ENCODE peak calls at places on chromosomes 5 and 9, in five cellular contexts. P is SIG-M5, L is AG20443, A is left cardiac atrium, X is mesendoderm. D is an unnamed sample.
A peak's percentile ranks its signal among the peaks of the same experiment; 100 is the strongest.

GRCh38 chr9:114507726-114508125 is 2.5 kb upstream of the WHRN start:
- DNase-seq in X (peak; percentile 65), L (peak; percentile 39), P (no peak), A (no peak), D (no peak)

GRCh38 chr9:121640076-121640475 is 11.4 kb upstream of the DAB2IP start:
- DNase-seq in L (peak; percentile 49), P (no peak), X (peak; percentile 73), A (peak; percentile 76), D (peak; percentile 86)

GRCh38 chr5:131548190-131548589 is 86.8 kb downstream of the RAPGEF6 start:
- DNase-seq in X (no peak), A (no peak), L (no peak), P (no peak), D (no peak)

GRCh38 chr5:31847354-31847753 is 208.4 kb downstream of the PDZD2 start:
- DNase-seq in X (no peak), A (peak; percentile 24), L (no peak), P (no peak), D (peak; percentile 49)

GRCh38 chr9:84953797-84954695 is 284.5 kb downstream of the NTRK2 start:
- DNase-seq in L (peak; percentile 93), A (peak; percentile 82), P (no peak), X (peak; percentile 81), D (peak; percentile 91)

GRCh38 chr5:150661086-150661485 is at the start of gene MYOZ3:
- DNase-seq in X (peak; percentile 6), P (no peak), A (peak; percentile 11), L (no peak), D (peak; percentile 48)

GRCh38 chr5:134141346-134142050 is 27.0 kb downstream of the TCF7 start:
- DNase-seq in X (no peak), A (peak; percentile 7), P (no peak), L (no peak), D (no peak)

GRCh38 chr5:134371834-134372340 is 518 bp downstream of the UBE2B start:
- DNase-seq in X (peak; percentile 84), A (peak; percentile 73), P (no peak), L (peak; percentile 50), D (peak; percentile 80)

GRCh38 chr5:178309271-178310008 is 76.8 kb upstream of the PHYKPL start:
- DNase-seq in X (no peak), A (no peak), P (no peak), L (no peak), D (peak; percentile 27)

GRCh38 chr9:7146582-7146981 is 388.8 kb downstream of the KDM4C start:
- DNase-seq in L (no peak), P (no peak), A (no peak), X (peak; percentile 73), D (no peak)

GRCh38 chr9:34553511-34554021 is 30.8 kb upstream of the ENHO start:
- DNase-seq in A (peak; percentile 20), L (no peak), P (no peak), X (no peak), D (peak; percentile 48)

GRCh38 chr5:82425591-82425990 is 147.4 kb upstream of the RPS23 start:
- DNase-seq in A (no peak), P (no peak), L (no peak), X (no peak), D (peak; percentile 46)

GRCh38 chr5:133244242-133244641 is 192.4 kb downstream of the HSPA4 start:
- DNase-seq in X (no peak), L (no peak), A (no peak), P (no peak), D (no peak)

GRCh38 chr5:68489556-68489955 is 274.0 kb downstream of the PIK3R1 start:
- DNase-seq in P (no peak), X (no peak), A (no peak), L (no peak), D (no peak)

GRCh38 chr9:17219261-17219660 is 84.4 kb downstream of the CNTLN start:
- DNase-seq in L (peak; percentile 12), X (no peak), P (no peak), A (no peak), D (no peak)

GRCh38 chr5:103624748-103625147 is 62.2 kb upstream of the NUDT12 start:
- DNase-seq in A (peak; percentile 21), L (no peak), X (no peak), P (no peak), D (no peak)

GRCh38 chr9:137311171-137311970 is 9.3 kb upstream of the NRARP start:
- DNase-seq in X (no peak), P (no peak), A (peak; percentile 27), L (peak; percentile 14), D (peak; percentile 32)

GRCh38 chr9:91986248-91986647 is 36.2 kb upstream of the ROR2 start:
- DNase-seq in X (no peak), L (no peak), A (no peak), P (no peak), D (no peak)

GRCh38 chr9:134634190-134634589 is 7.4 kb upstream of the COL5A1 start:
- DNase-seq in P (no peak), A (no peak), L (no peak), X (no peak), D (no peak)

GRCh38 chr5:17890501-17890900 is 256.2 kb downstream of the TAF11L14 start:
- DNase-seq in L (no peak), P (no peak), A (no peak), X (no peak), D (no peak)

GRCh38 chr5:6459896-6460295 is 11.2 kb downstream of the UBE2QL1 start:
- DNase-seq in X (no peak), A (no peak), L (no peak), P (no peak), D (no peak)

GRCh38 chr5:57327934-57328333 is 154.1 kb downstream of the GPBP1 start:
- DNase-seq in X (peak; percentile 30), A (no peak), L (no peak), P (no peak), D (no peak)

GRCh38 chr5:172730222-172730621 is 40.8 kb downstream of the DUSP1 start:
- DNase-seq in L (no peak), P (no peak), X (no peak), A (no peak), D (no peak)

GRCh38 chr9:127166651-127167524 is 44.5 kb upstream of the ANGPTL2 start:
- DNase-seq in X (no peak), P (no peak), A (no peak), L (no peak), D (no peak)

GRCh38 chr9:136095495-136096058 is 488 bp upstream of the NACC2 start:
- DNase-seq in P (no peak), A (peak; percentile 55), X (no peak), L (peak; percentile 74), D (peak; percentile 77)

GRCh38 chr5:55993628-55994501 is 898 bp downstream of the IL6ST start:
- DNase-seq in A (no peak), X (no peak), P (no peak), L (no peak), D (no peak)

GRCh38 chr5:150568663-150569062 is 60.7 kb downstream of the NDST1 start:
- DNase-seq in L (no peak), P (no peak), A (no peak), X (no peak), D (no peak)

GRCh38 chr5:129664336-129664937 is 83.5 kb upstream of the MINAR2 start:
- DNase-seq in A (peak; percentile 36), L (peak; percentile 16), X (peak; percentile 37), P (no peak), D (peak; percentile 18)

GRCh38 chr5:53983568-53984465 is 326.6 kb downstream of the ARL15 start:
- DNase-seq in A (no peak), L (peak; percentile 63), X (no peak), P (no peak), D (no peak)

GRCh38 chr5:112604741-112605390 is 132.8 kb upstream of the APC start:
- DNase-seq in P (peak; percentile 26), L (no peak), A (no peak), X (peak; percentile 60), D (no peak)

GRCh38 chr5:139654875-139655491 is 6.8 kb downstream of the CXXC5 start:
- DNase-seq in X (no peak), L (no peak), P (no peak), A (no peak), D (peak; percentile 64)

GRCh38 chr5:3456121-3456681 is 139.4 kb upstream of the IRX1 start:
- DNase-seq in L (no peak), X (no peak), A (no peak), P (no peak), D (no peak)

GRCh38 chr9:136011703-136012496 is 50.7 kb upstream of the UBAC1 start:
- DNase-seq in A (peak; percentile 94), P (no peak), X (no peak), L (peak; percentile 78), D (peak; percentile 97)

GRCh38 chr9:61667559-61668121 is 477.8 kb downstream of the SPATA31A7 start:
- DNase-seq in P (no peak), A (no peak), L (no peak), X (no peak), D (peak; percentile 35)

GRCh38 chr9:13919386-13919785 is 394.6 kb downstream of the NFIB start:
- DNase-seq in A (no peak), X (no peak), P (no peak), L (no peak), D (no peak)

GRCh38 chr9:88753691-88754367 is 218.9 kb downstream of the NXNL2 start:
- DNase-seq in X (no peak), L (no peak), A (no peak), P (no peak), D (no peak)